ENCODE peak calls at places on chromosomes 11 and 22, in five cellular contexts. E, I, U, Y and L are unnamed samples.

GRCh38 chr11:67615455-67616430 is 9.0 kb downstream of the NDUFV1 start:
- DNase-seq in U (peak; percentile 78), I (peak; percentile 67), E (no peak), Y (no peak), L (no peak)

GRCh38 chr22:37198290-37199102 is 10.4 kb upstream of the C1QTNF6 start:
- DNase-seq in I (peak; percentile 81), Y (peak; percentile 89), U (peak; percentile 72), E (peak; percentile 72), L (no peak)

GRCh38 chr11:73029408-73029807 is 112.7 kb downstream of the FCHSD2 start:
- DNase-seq in E (no peak), U (no peak), I (no peak), Y (no peak), L (peak; percentile 45)

GRCh38 chr22:48949375-48950149 is 878.1 kb downstream of the BRD1 start:
- DNase-seq in Y (no peak), E (no peak), I (no peak), U (peak; percentile 32), L (no peak)

GRCh38 chr22:30841264-30841663 is 127.3 kb downstream of the MORC2 start:
- DNase-seq in Y (no peak), E (no peak), I (no peak), U (no peak), L (no peak)

GRCh38 chr11:112828433-112828832 is 132.8 kb upstream of the NCAM1 start:
- DNase-seq in E (no peak), U (no peak), Y (no peak), I (no peak), L (no peak)

GRCh38 chr22:38756631-38757463 is 1.0 kb upstream of the SUN2 start:
- DNase-seq in Y (no peak), I (peak; percentile 55), U (no peak), E (no peak), L (no peak)

GRCh38 chr11:42976636-42977217 is 335.1 kb upstream of the API5 start:
- DNase-seq in I (no peak), E (no peak), U (no peak), Y (no peak), L (no peak)

GRCh38 chr11:115153731-115154354 is 350.4 kb downstream of the CADM1 start:
- DNase-seq in I (no peak), U (no peak), Y (no peak), E (no peak), L (no peak)

GRCh38 chr11:3684129-3684685 is 13.0 kb upstream of the CHRNA10 start:
- DNase-seq in E (no peak), Y (no peak), U (no peak), I (no peak), L (no peak)

GRCh38 chr11:96954587-96954986 is 564.8 kb downstream of the JRKL start:
- DNase-seq in I (no peak), E (no peak), Y (no peak), U (no peak), L (no peak)

GRCh38 chr11:6737872-6738466 is 33.8 kb downstream of the OR2AG2 start:
- DNase-seq in E (no peak), U (no peak), Y (no peak), I (peak; percentile 80), L (peak; percentile 13)

GRCh38 chr22:36762687-36763260 is 13.1 kb downstream of the IFT27 start:
- DNase-seq in U (no peak), Y (no peak), E (no peak), I (no peak), L (no peak)

DNA sequence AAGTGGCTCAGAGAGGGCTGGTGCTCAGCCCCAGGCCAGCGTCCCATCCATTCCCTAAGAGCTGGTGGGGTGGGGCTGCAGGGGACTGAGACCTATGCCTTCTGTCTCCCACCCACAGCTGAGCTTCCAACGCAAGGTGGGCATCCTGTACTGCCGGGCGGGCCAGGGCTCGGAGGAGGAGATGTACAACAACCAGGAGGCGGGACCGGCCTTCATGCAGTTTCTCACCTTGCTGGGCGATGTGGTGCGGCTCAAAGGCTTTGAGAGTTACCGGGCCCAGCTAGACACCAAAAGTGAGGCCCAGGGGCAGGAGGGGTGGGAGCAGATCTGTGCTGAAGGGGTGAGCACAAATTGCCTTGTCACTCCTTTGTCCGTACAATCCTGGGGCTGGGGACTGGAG is 6.9 kb downstream of the SIPA1 start:
- DNase-seq in E (no peak), Y (no peak), I (no peak), U (no peak), L (no peak)
- H3K36me3 ChIP-seq in E (no peaks in the 10 kb centered on the region), Y (no peaks in the 10 kb centered on the region), I (peaks cover 67% of the 10 kb centered on the region), U (peaks cover 78% of the 10 kb centered on the region), L (no peaks in the 10 kb centered on the region)

GRCh38 chr11:106959386-106959785 is 58.9 kb downstream of the GUCY1A2 start:
- DNase-seq in I (no peak), E (no peak), Y (no peak), U (no peak), L (no peak)
- H3K27ac ChIP-seq in I (no peak overlapping the region), E (no peak overlapping the region), Y (no peak overlapping the region), U (no peak overlapping the region), L (peak overlapping the region; percentile 27)

DNA sequence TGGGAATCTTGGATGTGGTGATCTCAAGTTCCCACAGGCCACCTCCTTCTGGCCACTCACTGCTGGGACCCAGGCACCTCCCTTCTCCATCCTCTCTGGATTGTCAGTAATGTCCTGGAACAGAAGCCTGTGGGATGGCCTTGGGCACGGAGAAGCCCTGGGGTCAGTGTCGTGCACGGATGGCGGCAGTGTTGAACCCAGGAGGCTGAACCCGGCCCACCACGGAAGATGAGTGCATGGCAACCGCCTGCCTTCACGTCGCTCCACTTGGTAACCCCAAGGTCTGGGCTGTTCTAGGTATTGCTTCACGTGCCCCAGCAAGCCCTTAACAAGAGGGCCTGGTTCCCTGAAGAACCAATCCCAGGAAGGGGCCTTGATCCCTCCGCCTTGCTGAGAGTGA is 7.1 kb downstream of the THYN1 start:
- DNase-seq in I (no peak), U (no peak), E (no peak), Y (no peak), L (no peak)
- H3K36me3 ChIP-seq in I (peaks cover 72% of the 10 kb centered on the region), U (peaks cover 13% of the 10 kb centered on the region), E (peaks cover 14% of the 10 kb centered on the region), Y (no peaks in the 10 kb centered on the region), L (peaks cover 20% of the 10 kb centered on the region)

GRCh38 chr22:41431656-41432055 is 14.9 kb downstream of the TOB2 start:
- DNase-seq in I (no peak), U (no peak), Y (no peak), E (no peak), L (no peak)

GRCh38 chr22:41429946-41430332 is 16.7 kb downstream of the TOB2 start:
- DNase-seq in I (no peak), Y (no peak), E (no peak), U (no peak), L (no peak)

GRCh38 chr22:41429232-41429945 is 17.2 kb downstream of the TOB2 start:
- DNase-seq in E (no peak), I (no peak), U (no peak), Y (no peak), L (peak; percentile 42)

DNA sequence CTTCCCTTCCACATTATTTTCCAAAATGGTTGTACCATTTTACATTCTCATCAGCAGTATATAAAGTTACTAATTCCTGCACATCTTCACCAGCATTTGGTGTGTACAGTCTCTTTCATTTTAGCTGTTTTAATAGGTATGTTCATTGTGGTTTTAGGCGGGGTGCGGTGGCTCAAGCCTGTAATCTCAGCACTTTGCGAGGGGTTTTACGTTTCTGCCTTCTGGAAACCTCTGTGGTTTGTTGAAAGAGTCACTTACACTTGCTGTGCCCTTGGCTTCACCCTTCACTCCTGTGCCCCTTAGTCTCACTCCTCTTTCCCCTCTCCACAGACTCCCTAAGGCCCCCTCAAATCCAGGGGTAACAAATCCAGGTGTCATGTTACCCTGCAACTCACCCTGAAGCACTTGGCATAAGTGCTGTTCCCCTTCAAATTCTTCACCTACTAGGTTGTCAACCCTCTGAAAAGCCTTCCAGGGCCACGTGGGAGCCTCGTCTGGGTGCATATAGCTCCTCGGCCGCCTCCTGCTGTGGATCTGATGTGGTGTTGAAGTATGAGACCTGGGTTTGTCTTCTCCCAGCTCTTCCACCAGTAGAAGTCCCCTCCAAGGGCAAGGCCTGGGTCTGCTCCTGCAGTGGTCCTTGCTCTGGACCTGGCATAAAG is 20.8 kb downstream of the TOB2 start:
- DNase-seq in Y (no peak), U (no peak), E (no peak), I (no peak), L (peak; percentile 45)
- H3K27ac ChIP-seq in Y (no peak overlapping the region), U (no peak overlapping the region), E (no peak overlapping the region), I (no peak overlapping the region), L (no peak overlapping the region)

DNA sequence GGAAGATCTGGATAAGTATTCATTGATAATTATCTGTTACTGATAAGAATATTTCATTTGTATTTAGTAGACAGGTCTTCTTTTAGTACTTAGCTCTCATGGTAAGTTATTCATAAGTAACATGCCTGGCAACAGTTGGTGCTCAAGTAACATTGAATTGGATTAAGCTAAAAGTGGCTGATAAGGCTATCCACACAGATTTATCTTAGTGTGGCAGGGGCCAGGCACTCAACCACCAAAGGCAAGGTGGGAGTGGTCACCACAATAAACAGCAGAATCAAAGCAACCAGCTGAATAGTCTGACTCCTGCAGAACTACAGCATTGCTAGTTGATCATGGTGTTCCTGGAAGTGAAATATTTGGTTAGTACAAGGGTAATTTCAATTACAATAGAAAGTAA is 33.0 kb upstream of the NARS2 start:
- DNase-seq in E (no peak), I (no peak), Y (no peak), U (no peak), L (no peak)
- H3K36me3 ChIP-seq in E (no peaks in the 10 kb centered on the region), I (no peaks in the 10 kb centered on the region), Y (no peaks in the 10 kb centered on the region), U (no peaks in the 10 kb centered on the region), L (no peaks in the 10 kb centered on the region)

DNA sequence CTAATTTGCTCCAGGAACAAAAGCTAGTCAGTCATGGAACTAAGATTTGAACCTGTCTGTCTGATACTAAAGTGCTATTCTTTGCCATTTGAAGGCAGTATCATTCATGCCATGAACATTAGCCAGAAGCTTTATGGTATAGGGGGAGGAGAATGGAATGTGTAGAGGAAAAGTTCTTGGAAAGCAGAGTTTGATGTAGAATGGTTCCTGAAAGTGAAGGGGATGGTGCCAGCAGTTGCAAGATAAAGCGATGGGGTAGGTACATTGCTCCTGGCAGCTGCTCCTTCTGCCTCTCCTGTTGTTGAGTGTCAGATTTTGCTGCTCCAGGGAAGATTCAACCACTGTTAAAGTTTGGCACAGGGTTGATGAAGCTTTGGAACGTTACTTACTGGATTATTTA is 53.4 kb downstream of the ARHGAP42 start:
- DNase-seq in I (no peak), Y (no peak), E (no peak), U (no peak), L (no peak)
- H3K27ac ChIP-seq in I (no peak overlapping the region), Y (peak overlapping the region; percentile 69), E (no peak overlapping the region), U (peak overlapping the region; percentile 86), L (peak overlapping the region; percentile 58)

GRCh38 chr11:70333206-70333605 is 62.7 kb downstream of the PPFIA1 start:
- DNase-seq in Y (peak; percentile 24), I (no peak), E (no peak), U (no peak), L (no peak)
- H3K36me3 ChIP-seq in Y (no peaks in the 10 kb centered on the region), I (peaks cover 91% of the 10 kb centered on the region), E (peaks cover 6% of the 10 kb centered on the region), U (peaks cover 98% of the 10 kb centered on the region), L (peaks cover 58% of the 10 kb centered on the region)

GRCh38 chr22:19664406-19664805 is 49.9 kb upstream of the SEPTIN5 start:
- DNase-seq in U (no peak), I (no peak), Y (no peak), E (no peak), L (no peak)
- H3K27ac ChIP-seq in U (no peak overlapping the region), I (no peak overlapping the region), Y (no peak overlapping the region), E (peak overlapping the region; percentile 36), L (peak overlapping the region; percentile 61)